ENCODE peak calls at places on chromosomes 5 and 9, in ten cellular contexts. One of them, this sample, is unnamed.

GRCh38 chr9:126927419-126927818 is 12.8 kb downstream of the RALGPS1 start:
- DNase-seq in HCT116: no peak
- DNase-seq in heart left ventricle: no peak
- DNase-seq in right lobe of liver: no peak
- DNase-seq in Peyer's patch: no peak
- DNase-seq in IMR-90: no peak
- DNase-seq in body of pancreas: no peak
- DNase-seq in ovary: no peak
- DNase-seq in A549: no peak
- DNase-seq in transverse colon: no peak
- DNase-seq in this sample: no peak

GRCh38 chr5:16140944-16141343 is 38.6 kb downstream of the MARCHF11 start:
- DNase-seq in IMR-90: no peak
- DNase-seq in heart left ventricle: no peak
- DNase-seq in ovary: peak; percentile 12
- DNase-seq in HCT116: no peak
- DNase-seq in Peyer's patch: no peak
- DNase-seq in transverse colon: no peak
- DNase-seq in right lobe of liver: no peak
- DNase-seq in A549: no peak
- DNase-seq in body of pancreas: no peak
- DNase-seq in this sample: no peak

GRCh38 chr9:120571443-120572257 is 8.3 kb downstream of the CDK5RAP2 start:
- DNase-seq in HCT116: no peak
- DNase-seq in body of pancreas: peak; percentile 70
- DNase-seq in Peyer's patch: no peak
- DNase-seq in heart left ventricle: peak; percentile 69
- DNase-seq in transverse colon: no peak
- DNase-seq in right lobe of liver: peak; percentile 81
- DNase-seq in A549: no peak
- DNase-seq in ovary: peak; percentile 22
- DNase-seq in IMR-90: peak; percentile 85
- DNase-seq in this sample: no peak

GRCh38 chr5:14663734-14664269 is 716 bp upstream of the OTULIN start:
- DNase-seq in right lobe of liver: peak; percentile 47
- DNase-seq in ovary: peak; percentile 20
- DNase-seq in heart left ventricle: no peak
- DNase-seq in transverse colon: peak; percentile 47
- DNase-seq in Peyer's patch: peak; percentile 30
- DNase-seq in A549: no peak
- DNase-seq in IMR-90: no peak
- DNase-seq in HCT116: no peak
- DNase-seq in body of pancreas: peak; percentile 25
- DNase-seq in this sample: no peak

GRCh38 chr5:159319363-159319762 is 10.9 kb downstream of the IL12B start:
- DNase-seq in A549: no peak
- DNase-seq in HCT116: no peak
- DNase-seq in right lobe of liver: no peak
- DNase-seq in IMR-90: no peak
- DNase-seq in heart left ventricle: no peak
- DNase-seq in body of pancreas: no peak
- DNase-seq in Peyer's patch: no peak
- DNase-seq in ovary: no peak
- DNase-seq in transverse colon: no peak
- DNase-seq in this sample: no peak

GRCh38 chr9:81108391-81108790 is 581.0 kb downstream of the TLE1 start:
- DNase-seq in Peyer's patch: no peak
- DNase-seq in A549: no peak
- DNase-seq in HCT116: no peak
- DNase-seq in transverse colon: no peak
- DNase-seq in body of pancreas: no peak
- DNase-seq in right lobe of liver: no peak
- DNase-seq in heart left ventricle: no peak
- DNase-seq in ovary: no peak
- DNase-seq in IMR-90: peak; percentile 46
- DNase-seq in this sample: no peak

GRCh38 chr9:92759446-92759845 is 5.2 kb downstream of the BICD2 start:
- DNase-seq in body of pancreas: no peak
- DNase-seq in Peyer's patch: no peak
- DNase-seq in right lobe of liver: no peak
- DNase-seq in ovary: no peak
- DNase-seq in IMR-90: no peak
- DNase-seq in transverse colon: no peak
- DNase-seq in A549: no peak
- DNase-seq in heart left ventricle: no peak
- DNase-seq in HCT116: no peak
- DNase-seq in this sample: no peak

GRCh38 chr5:174829511-174829864 is 105.1 kb downstream of the MSX2 start:
- DNase-seq in body of pancreas: no peak
- DNase-seq in ovary: no peak
- DNase-seq in Peyer's patch: no peak
- DNase-seq in transverse colon: no peak
- DNase-seq in heart left ventricle: no peak
- DNase-seq in IMR-90: no peak
- DNase-seq in A549: no peak
- DNase-seq in right lobe of liver: no peak
- DNase-seq in HCT116: no peak
- DNase-seq in this sample: no peak

GRCh38 chr9:101029300-101030021 is 934 bp downstream of the PLPPR1 start:
- DNase-seq in transverse colon: no peak
- DNase-seq in heart left ventricle: no peak
- DNase-seq in IMR-90: no peak
- DNase-seq in HCT116: no peak
- DNase-seq in body of pancreas: no peak
- DNase-seq in ovary: no peak
- DNase-seq in right lobe of liver: peak; percentile 17
- DNase-seq in Peyer's patch: no peak
- DNase-seq in A549: no peak
- DNase-seq in this sample: no peak

GRCh38 chr9:33718987-33719386 is 76.4 kb upstream of the PRSS3 start:
- DNase-seq in body of pancreas: no peak
- DNase-seq in ovary: no peak
- DNase-seq in heart left ventricle: no peak
- DNase-seq in Peyer's patch: no peak
- DNase-seq in right lobe of liver: peak; percentile 32
- DNase-seq in HCT116: no peak
- DNase-seq in A549: no peak
- DNase-seq in IMR-90: peak; percentile 22
- DNase-seq in transverse colon: no peak
- DNase-seq in this sample: no peak

GRCh38 chr9:6126377-6126776 is 89.2 kb upstream of the IL33 start:
- DNase-seq in ovary: no peak
- DNase-seq in Peyer's patch: no peak
- DNase-seq in heart left ventricle: no peak
- DNase-seq in IMR-90: no peak
- DNase-seq in body of pancreas: no peak
- DNase-seq in HCT116: no peak
- DNase-seq in right lobe of liver: no peak
- DNase-seq in A549: no peak
- DNase-seq in transverse colon: no peak
- DNase-seq in this sample: no peak

GRCh38 chr5:58902305-58902704 is 319.4 kb downstream of the RAB3C start:
- DNase-seq in heart left ventricle: no peak
- DNase-seq in transverse colon: no peak
- DNase-seq in HCT116: no peak
- DNase-seq in IMR-90: no peak
- DNase-seq in Peyer's patch: no peak
- DNase-seq in A549: no peak
- DNase-seq in ovary: no peak
- DNase-seq in right lobe of liver: no peak
- DNase-seq in body of pancreas: no peak
- DNase-seq in this sample: no peak

DNA sequence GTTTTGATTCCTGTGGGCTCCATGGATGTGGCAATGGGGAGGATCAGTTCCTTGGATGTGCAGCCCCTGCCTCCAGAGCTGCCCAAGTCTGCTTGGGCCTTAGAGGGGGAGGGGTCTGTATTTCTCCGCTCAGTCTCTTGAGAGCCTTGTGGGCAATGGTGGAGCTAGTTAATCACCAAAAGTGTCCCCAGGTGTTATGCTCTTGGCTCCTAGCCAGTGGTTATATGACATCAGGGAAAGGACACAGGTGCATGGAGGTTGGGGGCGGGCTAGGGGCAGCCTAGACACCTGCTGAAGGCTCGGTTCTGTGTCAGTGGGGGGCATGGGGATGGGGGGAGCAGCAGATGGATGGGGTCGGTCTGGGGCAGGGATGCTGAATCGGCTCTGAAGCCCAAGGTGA is 12.4 kb upstream of the ARAP3 start:
- DNase-seq in heart left ventricle: no peak
- DNase-seq in right lobe of liver: no peak
- DNase-seq in transverse colon: no peak
- DNase-seq in ovary: no peak
- DNase-seq in Peyer's patch: no peak
- DNase-seq in HCT116: no peak
- DNase-seq in IMR-90: no peak
- DNase-seq in body of pancreas: no peak
- DNase-seq in A549: no peak
- DNase-seq in this sample: no peak
- TF ChIP-seq POLR2A in heart left ventricle: no peak
- TF ChIP-seq POLR2A in right lobe of liver: no peak
- TF ChIP-seq POLR2A in transverse colon: no peak
- TF ChIP-seq POLR2A in ovary: no peak
- TF ChIP-seq POLR2A in Peyer's patch: no peak
- TF ChIP-seq POLR2A in HCT116: no peak
- TF ChIP-seq POLR2A in IMR-90: no peak
- TF ChIP-seq POLR2A in body of pancreas: no peak
- TF ChIP-seq POLR2A in A549: no peak
- TF ChIP-seq POLR2A in this sample: no peak

GRCh38 chr5:179887095-179887494 is 20.6 kb downstream of the TBC1D9B start:
- DNase-seq in HCT116: no peak
- DNase-seq in ovary: no peak
- DNase-seq in Peyer's patch: no peak
- DNase-seq in body of pancreas: no peak
- DNase-seq in IMR-90: no peak
- DNase-seq in transverse colon: no peak
- DNase-seq in A549: no peak
- DNase-seq in heart left ventricle: peak; percentile 59
- DNase-seq in right lobe of liver: no peak
- DNase-seq in this sample: no peak
- H3K27ac ChIP-seq in HCT116: no peak overlapping the region
- H3K27ac ChIP-seq in ovary: no peak overlapping the region
- H3K27ac ChIP-seq in Peyer's patch: no peak overlapping the region
- H3K27ac ChIP-seq in body of pancreas: no peak overlapping the region
- H3K27ac ChIP-seq in IMR-90: no peak overlapping the region
- H3K27ac ChIP-seq in transverse colon: no peak overlapping the region
- H3K27ac ChIP-seq in A549: no peak overlapping the region
- H3K27ac ChIP-seq in heart left ventricle: no peak overlapping the region
- H3K27ac ChIP-seq in right lobe of liver: no peak overlapping the region
- H3K27ac ChIP-seq in this sample: no peak overlapping the region

DNA sequence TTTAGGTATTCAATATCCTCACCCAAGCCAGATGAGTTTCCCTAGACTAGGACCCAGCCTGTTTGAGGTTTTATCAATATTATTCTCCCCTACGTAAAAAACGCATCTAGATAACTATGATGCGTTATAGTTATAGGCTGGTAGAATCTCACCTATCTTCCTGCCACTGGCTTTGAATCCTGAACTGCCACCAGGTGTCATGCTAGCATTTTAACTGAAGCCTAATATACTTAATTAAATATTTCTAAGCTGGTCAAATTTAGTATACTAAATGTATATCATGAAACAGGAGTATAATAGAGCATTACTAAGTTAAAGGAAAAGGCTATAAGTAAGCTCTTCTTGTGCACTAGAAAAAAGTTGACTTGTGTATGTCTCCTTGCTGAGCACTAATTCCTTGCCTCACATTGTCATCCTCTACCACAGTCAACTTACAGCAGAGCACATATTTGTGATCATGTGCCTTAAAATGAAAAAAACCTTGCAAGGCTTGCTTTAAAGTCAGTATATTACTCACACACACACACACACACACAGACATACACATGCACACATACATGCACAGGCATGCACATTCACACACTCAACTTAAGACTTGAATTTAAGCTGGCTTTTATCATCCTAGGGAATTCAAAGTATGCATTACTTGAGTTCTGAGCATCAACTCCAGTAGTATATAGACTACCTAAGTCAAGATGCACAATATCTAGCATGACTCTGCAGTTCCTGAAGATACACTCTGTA is 303.4 kb downstream of the ADGRV1 start:
- DNase-seq in body of pancreas: no peak
- DNase-seq in heart left ventricle: no peak
- DNase-seq in ovary: no peak
- DNase-seq in Peyer's patch: no peak
- DNase-seq in HCT116: no peak
- DNase-seq in A549: no peak
- DNase-seq in IMR-90: no peak
- DNase-seq in transverse colon: no peak
- DNase-seq in right lobe of liver: no peak
- DNase-seq in this sample: no peak
- TF ChIP-seq CTCF in body of pancreas: no peak
- TF ChIP-seq CTCF in heart left ventricle: no peak
- TF ChIP-seq CTCF in ovary: no peak
- TF ChIP-seq CTCF in Peyer's patch: no peak
- TF ChIP-seq CTCF in HCT116: no peak
- TF ChIP-seq CTCF in A549: peak; percentile 41
- TF ChIP-seq CTCF in IMR-90: no peak
- TF ChIP-seq CTCF in transverse colon: no peak
- TF ChIP-seq CTCF in right lobe of liver: peak; percentile 44
- TF ChIP-seq CTCF in this sample: peak; percentile 34

GRCh38 chr5:73774924-73775323 is 148.9 kb downstream of the ARHGEF28 start:
- DNase-seq in transverse colon: no peak
- DNase-seq in body of pancreas: no peak
- DNase-seq in heart left ventricle: no peak
- DNase-seq in right lobe of liver: no peak
- DNase-seq in A549: no peak
- DNase-seq in ovary: no peak
- DNase-seq in IMR-90: no peak
- DNase-seq in Peyer's patch: no peak
- DNase-seq in HCT116: no peak
- DNase-seq in this sample: no peak

GRCh38 chr5:73783823-73784222 is 157.8 kb downstream of the ARHGEF28 start:
- DNase-seq in ovary: no peak
- DNase-seq in body of pancreas: no peak
- DNase-seq in Peyer's patch: no peak
- DNase-seq in A549: no peak
- DNase-seq in IMR-90: peak; percentile 53
- DNase-seq in right lobe of liver: no peak
- DNase-seq in heart left ventricle: no peak
- DNase-seq in transverse colon: no peak
- DNase-seq in HCT116: no peak
- DNase-seq in this sample: no peak

GRCh38 chr5:73776405-73776804 is 150.4 kb downstream of the ARHGEF28 start:
- DNase-seq in IMR-90: no peak
- DNase-seq in ovary: no peak
- DNase-seq in transverse colon: no peak
- DNase-seq in Peyer's patch: no peak
- DNase-seq in body of pancreas: no peak
- DNase-seq in heart left ventricle: no peak
- DNase-seq in A549: no peak
- DNase-seq in right lobe of liver: no peak
- DNase-seq in HCT116: no peak
- DNase-seq in this sample: no peak

GRCh38 chr5:73777192-73777591 is 151.2 kb downstream of the ARHGEF28 start:
- DNase-seq in A549: no peak
- DNase-seq in heart left ventricle: no peak
- DNase-seq in HCT116: no peak
- DNase-seq in transverse colon: no peak
- DNase-seq in right lobe of liver: no peak
- DNase-seq in IMR-90: peak; percentile 37
- DNase-seq in body of pancreas: no peak
- DNase-seq in ovary: no peak
- DNase-seq in Peyer's patch: no peak
- DNase-seq in this sample: no peak

GRCh38 chr5:73780297-73781080 is 154.5 kb downstream of the ARHGEF28 start:
- DNase-seq in HCT116: no peak
- DNase-seq in IMR-90: no peak
- DNase-seq in body of pancreas: no peak
- DNase-seq in Peyer's patch: no peak
- DNase-seq in heart left ventricle: peak; percentile 19
- DNase-seq in A549: no peak
- DNase-seq in ovary: no peak
- DNase-seq in transverse colon: peak; percentile 21
- DNase-seq in right lobe of liver: no peak
- DNase-seq in this sample: no peak
- TF ChIP-seq POLR2A in HCT116: no peak
- TF ChIP-seq POLR2A in IMR-90: no peak
- TF ChIP-seq POLR2A in body of pancreas: no peak
- TF ChIP-seq POLR2A in Peyer's patch: no peak
- TF ChIP-seq POLR2A in heart left ventricle: no peak
- TF ChIP-seq POLR2A in A549: no peak
- TF ChIP-seq POLR2A in ovary: no peak
- TF ChIP-seq POLR2A in transverse colon: no peak
- TF ChIP-seq POLR2A in right lobe of liver: no peak
- TF ChIP-seq POLR2A in this sample: no peak